ENCODE peak calls at places on chromosomes 5 and 9, in seven cellular contexts. One of them, this sample, is unnamed.

GRCh38 chr9:93003552-93004407 is 54.7 kb upstream of the SUSD3 start:
- DNase-seq in H1: no peak
- DNase-seq in amniotic stem cell: no peak
- DNase-seq in dorsolateral prefrontal cortex: peak
- DNase-seq in pancreas: peak
- DNase-seq in cardiac fibroblast: peak
- DNase-seq in NCI-H1694: peak
- DNase-seq in this sample: peak

GRCh38 chr9:89771205-89771604 is 166.4 kb downstream of the GADD45G start:
- DNase-seq in H1: no peak
- DNase-seq in amniotic stem cell: no peak
- DNase-seq in dorsolateral prefrontal cortex: no peak
- DNase-seq in pancreas: no peak
- DNase-seq in cardiac fibroblast: no peak
- DNase-seq in NCI-H1694: no peak
- DNase-seq in this sample: no peak

GRCh38 chr9:128393971-128394370 is 22.8 kb downstream of the URM1 start:
- DNase-seq in H1: no peak
- DNase-seq in amniotic stem cell: no peak
- DNase-seq in dorsolateral prefrontal cortex: no peak
- DNase-seq in pancreas: no peak
- DNase-seq in cardiac fibroblast: no peak
- DNase-seq in NCI-H1694: no peak
- DNase-seq in this sample: no peak

GRCh38 chr5:89878140-89878570 is 531.4 kb downstream of the CETN3 start:
- DNase-seq in H1: no peak
- DNase-seq in amniotic stem cell: peak
- DNase-seq in dorsolateral prefrontal cortex: no peak
- DNase-seq in pancreas: no peak
- DNase-seq in cardiac fibroblast: peak
- DNase-seq in NCI-H1694: no peak
- DNase-seq in this sample: peak

GRCh38 chr9:21023861-21024260 is 7.6 kb downstream of the HACD4 start:
- DNase-seq in H1: no peak
- DNase-seq in amniotic stem cell: no peak
- DNase-seq in dorsolateral prefrontal cortex: no peak
- DNase-seq in pancreas: no peak
- DNase-seq in cardiac fibroblast: no peak
- DNase-seq in NCI-H1694: no peak
- DNase-seq in this sample: peak

GRCh38 chr5:63456279-63456678 is 506.0 kb downstream of the HTR1A start:
- DNase-seq in H1: no peak
- DNase-seq in amniotic stem cell: no peak
- DNase-seq in dorsolateral prefrontal cortex: no peak
- DNase-seq in pancreas: no peak
- DNase-seq in cardiac fibroblast: no peak
- DNase-seq in NCI-H1694: no peak
- DNase-seq in this sample: no peak

GRCh38 chr5:122311888-122312669 is at the start of gene SNCAIP:
- DNase-seq in H1: no peak
- DNase-seq in amniotic stem cell: peak
- DNase-seq in dorsolateral prefrontal cortex: no peak
- DNase-seq in pancreas: peak
- DNase-seq in cardiac fibroblast: peak
- DNase-seq in NCI-H1694: no peak
- DNase-seq in this sample: peak

GRCh38 chr9:35801328-35802128 is 10.1 kb downstream of the NPR2 start:
- DNase-seq in H1: no peak
- DNase-seq in amniotic stem cell: no peak
- DNase-seq in dorsolateral prefrontal cortex: no peak
- DNase-seq in pancreas: no peak
- DNase-seq in cardiac fibroblast: no peak
- DNase-seq in NCI-H1694: no peak
- DNase-seq in this sample: no peak

GRCh38 chr5:77329664-77330430 is 119.4 kb downstream of the PDE8B start:
- DNase-seq in H1: no peak
- DNase-seq in amniotic stem cell: no peak
- DNase-seq in dorsolateral prefrontal cortex: no peak
- DNase-seq in pancreas: no peak
- DNase-seq in cardiac fibroblast: no peak
- DNase-seq in NCI-H1694: no peak
- DNase-seq in this sample: no peak

GRCh38 chr5:179345429-179346321 is at the start of gene ADAMTS2:
- DNase-seq in H1: no peak
- DNase-seq in amniotic stem cell: peak
- DNase-seq in dorsolateral prefrontal cortex: no peak
- DNase-seq in pancreas: peak
- DNase-seq in cardiac fibroblast: peak
- DNase-seq in NCI-H1694: no peak
- DNase-seq in this sample: peak

GRCh38 chr5:39543335-39543734 is 118.6 kb upstream of the DAB2 start:
- DNase-seq in H1: no peak
- DNase-seq in amniotic stem cell: no peak
- DNase-seq in dorsolateral prefrontal cortex: no peak
- DNase-seq in pancreas: no peak
- DNase-seq in cardiac fibroblast: no peak
- DNase-seq in NCI-H1694: no peak
- DNase-seq in this sample: no peak

GRCh38 chr9:87277346-87277745 is 220.3 kb upstream of the DAPK1 start:
- DNase-seq in H1: no peak
- DNase-seq in amniotic stem cell: no peak
- DNase-seq in dorsolateral prefrontal cortex: no peak
- DNase-seq in pancreas: no peak
- DNase-seq in cardiac fibroblast: no peak
- DNase-seq in NCI-H1694: no peak
- DNase-seq in this sample: peak

GRCh38 chr5:32942225-32942989 is 231.3 kb downstream of the NPR3 start:
- DNase-seq in H1: no peak
- DNase-seq in amniotic stem cell: no peak
- DNase-seq in dorsolateral prefrontal cortex: no peak
- DNase-seq in pancreas: peak
- DNase-seq in cardiac fibroblast: peak
- DNase-seq in NCI-H1694: peak
- DNase-seq in this sample: peak